ENCODE peak calls at places on chromosome 3, in five cellular contexts. One of them, this sample, is unnamed.

GRCh38 chr3:120274739-120275167 is 10.3 kb downstream of the GPR156 start:
- DNase-seq in left lung: no peak
- DNase-seq in lower lobe of right lung: no peak
- DNase-seq in neural progenitor cell: no peak
- DNase-seq in heart right ventricle: peak; percentile 13
- DNase-seq in this sample: no peak

GRCh38 chr3:132079150-132079549 is 44.3 kb upstream of the CPNE4 start:
- DNase-seq in left lung: no peak
- DNase-seq in lower lobe of right lung: no peak
- DNase-seq in neural progenitor cell: no peak
- DNase-seq in heart right ventricle: no peak
- DNase-seq in this sample: no peak

GRCh38 chr3:46208167-46208704 is at the start of gene CCR1:
- DNase-seq in left lung: peak; percentile 77
- DNase-seq in lower lobe of right lung: peak; percentile 85
- DNase-seq in neural progenitor cell: peak; percentile 66
- DNase-seq in heart right ventricle: peak; percentile 36
- DNase-seq in this sample: peak; percentile 35

GRCh38 chr3:85110393-85110792 is 151.6 kb downstream of the CADM2 start:
- DNase-seq in left lung: no peak
- DNase-seq in lower lobe of right lung: no peak
- DNase-seq in neural progenitor cell: no peak
- DNase-seq in heart right ventricle: no peak
- DNase-seq in this sample: no peak

GRCh38 chr3:48294611-48295263 is 38.7 kb downstream of the SPINK8 start:
- DNase-seq in left lung: no peak
- DNase-seq in lower lobe of right lung: no peak
- DNase-seq in neural progenitor cell: no peak
- DNase-seq in heart right ventricle: no peak
- DNase-seq in this sample: no peak

GRCh38 chr3:56790016-56790950 is 11.5 kb downstream of the ARHGEF3 start:
- DNase-seq in left lung: no peak
- DNase-seq in lower lobe of right lung: no peak
- DNase-seq in neural progenitor cell: no peak
- DNase-seq in heart right ventricle: no peak
- DNase-seq in this sample: no peak

GRCh38 chr3:143482106-143483088 is 362.8 kb downstream of the CHST2 start:
- DNase-seq in left lung: no peak
- DNase-seq in lower lobe of right lung: no peak
- DNase-seq in neural progenitor cell: no peak
- DNase-seq in heart right ventricle: no peak
- DNase-seq in this sample: no peak

GRCh38 chr3:113117511-113118302 is 93.7 kb upstream of the BOC start:
- DNase-seq in left lung: no peak
- DNase-seq in lower lobe of right lung: no peak
- DNase-seq in neural progenitor cell: no peak
- DNase-seq in heart right ventricle: peak; percentile 53
- DNase-seq in this sample: no peak

GRCh38 chr3:10447110-10447509 is 58.3 kb downstream of the ATP2B2 start:
- DNase-seq in left lung: no peak
- DNase-seq in lower lobe of right lung: no peak
- DNase-seq in neural progenitor cell: no peak
- DNase-seq in heart right ventricle: no peak
- DNase-seq in this sample: no peak

GRCh38 chr3:152026033-152026556 is 152.7 kb downstream of the SUCNR1 start:
- DNase-seq in left lung: no peak
- DNase-seq in lower lobe of right lung: no peak
- DNase-seq in neural progenitor cell: no peak
- DNase-seq in heart right ventricle: no peak
- DNase-seq in this sample: no peak

GRCh38 chr3:4826237-4827100 is 152.8 kb upstream of the BHLHE40 start:
- DNase-seq in left lung: peak; percentile 83
- DNase-seq in lower lobe of right lung: peak; percentile 72
- DNase-seq in neural progenitor cell: no peak
- DNase-seq in heart right ventricle: peak; percentile 87
- DNase-seq in this sample: no peak

GRCh38 chr3:129016366-129016724 is 15.2 kb downstream of the EFCC1 start:
- DNase-seq in left lung: peak; percentile 63
- DNase-seq in lower lobe of right lung: peak; percentile 60
- DNase-seq in neural progenitor cell: no peak
- DNase-seq in heart right ventricle: no peak
- DNase-seq in this sample: no peak

GRCh38 chr3:129016725-129017530 is 15.8 kb downstream of the EFCC1 start:
- DNase-seq in left lung: peak; percentile 72
- DNase-seq in lower lobe of right lung: peak; percentile 70
- DNase-seq in neural progenitor cell: no peak
- DNase-seq in heart right ventricle: peak; percentile 83
- DNase-seq in this sample: no peak

GRCh38 chr3:129018751-129019150 is 17.6 kb downstream of the EFCC1 start:
- DNase-seq in left lung: peak; percentile 32
- DNase-seq in lower lobe of right lung: no peak
- DNase-seq in neural progenitor cell: no peak
- DNase-seq in heart right ventricle: no peak
- DNase-seq in this sample: no peak

GRCh38 chr3:129018271-129018670 is 17.2 kb downstream of the EFCC1 start:
- DNase-seq in left lung: no peak
- DNase-seq in lower lobe of right lung: no peak
- DNase-seq in neural progenitor cell: no peak
- DNase-seq in heart right ventricle: no peak
- DNase-seq in this sample: no peak

DNA sequence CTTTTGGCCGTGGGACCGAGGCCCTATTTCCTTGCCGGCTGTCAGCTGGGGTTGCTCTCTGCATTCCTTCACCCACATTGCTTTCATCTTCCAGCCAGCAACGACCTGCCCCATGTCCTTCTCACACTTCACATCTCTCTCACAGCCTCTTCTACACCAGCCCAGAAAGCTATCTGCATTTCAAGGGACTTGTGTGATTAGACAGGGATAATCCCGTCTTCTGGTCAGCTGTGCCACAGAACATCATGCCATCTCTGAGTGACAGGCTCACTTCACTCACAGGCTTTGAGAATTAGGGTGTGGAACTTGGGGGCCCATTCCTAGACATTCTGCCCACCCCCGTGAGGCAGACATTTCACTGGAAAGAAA is 16.4 kb downstream of the EFCC1 start:
- DNase-seq in left lung: no peak
- DNase-seq in lower lobe of right lung: no peak
- DNase-seq in neural progenitor cell: no peak
- DNase-seq in heart right ventricle: no peak
- DNase-seq in this sample: no peak
- H3K4me1 ChIP-seq in left lung: peaks cover 22% of the 10 kb centered on the region
- H3K4me1 ChIP-seq in lower lobe of right lung: peaks cover 80% of the 10 kb centered on the region
- H3K4me1 ChIP-seq in neural progenitor cell: peaks cover 12% of the 10 kb centered on the region
- H3K4me1 ChIP-seq in heart right ventricle: peaks cover 27% of the 10 kb centered on the region
- H3K4me1 ChIP-seq in this sample: no peaks in the 10 kb centered on the region

DNA sequence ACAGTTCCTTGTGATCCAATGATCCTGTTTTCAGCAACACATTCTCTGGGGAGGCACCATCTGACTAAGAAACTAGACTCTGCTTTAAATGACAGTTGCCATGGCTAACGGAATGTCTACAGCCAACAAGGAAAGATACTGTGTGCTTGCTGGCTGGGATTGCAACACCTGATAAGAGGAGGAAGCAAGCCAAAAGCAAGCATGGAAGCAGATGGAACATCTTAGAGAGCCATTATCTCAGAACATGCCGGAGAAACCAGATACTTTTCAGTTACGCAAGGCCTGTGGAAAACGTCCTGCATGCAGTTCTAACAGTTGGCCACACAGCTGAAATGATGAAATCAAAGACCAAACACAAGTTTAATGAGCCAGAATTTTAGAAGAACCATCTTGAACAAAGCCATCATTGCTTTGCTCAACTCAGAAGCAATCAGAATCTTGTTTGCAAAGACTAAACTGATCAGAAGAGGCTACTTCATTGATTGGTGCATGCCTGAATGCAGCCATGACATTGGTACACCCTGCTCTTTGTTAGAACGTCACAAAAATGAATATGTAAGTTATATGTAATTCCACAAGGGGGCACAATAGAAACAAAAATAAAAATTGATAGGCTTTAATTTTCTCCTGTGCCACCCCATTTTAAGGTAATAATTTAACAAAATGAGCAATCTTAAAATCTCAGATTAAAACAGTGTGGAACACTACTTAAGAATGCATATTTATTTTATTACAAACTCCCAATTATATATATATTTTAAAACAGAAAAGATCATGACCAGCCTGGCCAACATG is 50.8 kb downstream of the GXYLT2 start:
- DNase-seq in left lung: no peak
- DNase-seq in lower lobe of right lung: no peak
- DNase-seq in neural progenitor cell: peak; percentile 19
- DNase-seq in heart right ventricle: peak; percentile 69
- DNase-seq in this sample: no peak
- H3K4me3 ChIP-seq in left lung: no peak overlapping the region
- H3K4me3 ChIP-seq in lower lobe of right lung: no peak overlapping the region
- H3K4me3 ChIP-seq in neural progenitor cell: no peak overlapping the region
- H3K4me3 ChIP-seq in heart right ventricle: no peak overlapping the region
- H3K4me3 ChIP-seq in this sample: no peak overlapping the region

GRCh38 chr3:115857518-115858136 is 234.3 kb downstream of the GAP43 start:
- DNase-seq in left lung: no peak
- DNase-seq in lower lobe of right lung: no peak
- DNase-seq in neural progenitor cell: no peak
- DNase-seq in heart right ventricle: no peak
- DNase-seq in this sample: no peak
- H3K27ac ChIP-seq in left lung: no peak overlapping the region
- H3K27ac ChIP-seq in lower lobe of right lung: no peak overlapping the region
- H3K27ac ChIP-seq in neural progenitor cell: no peak overlapping the region
- H3K27ac ChIP-seq in heart right ventricle: no peak overlapping the region
- H3K27ac ChIP-seq in this sample: no peak overlapping the region

GRCh38 chr3:37457392-37458065 is 283.1 kb upstream of the LRRFIP2 start:
- DNase-seq in left lung: no peak
- DNase-seq in lower lobe of right lung: no peak
- DNase-seq in neural progenitor cell: no peak
- DNase-seq in heart right ventricle: no peak
- DNase-seq in this sample: no peak
- H3K4me1 ChIP-seq in left lung: peaks cover 20% of the 10 kb centered on the region
- H3K4me1 ChIP-seq in lower lobe of right lung: peaks cover 60% of the 10 kb centered on the region
- H3K4me1 ChIP-seq in neural progenitor cell: peaks cover 1% of the 10 kb centered on the region
- H3K4me1 ChIP-seq in heart right ventricle: peaks cover 61% of the 10 kb centered on the region
- H3K4me1 ChIP-seq in this sample: peaks cover 4% of the 10 kb centered on the region

This sample was measured in iPS DF 6.9.